ENCODE peak calls at places on chromosomes 7 and 10, in seven cellular contexts. W, K, O, L, S, Z and F are unnamed samples.

GRCh38 chr10:84607523-84607922 is 279.1 kb downstream of the CCSER2 start:
- DNase-seq in O (no peak), W (no peak), K (no peak), L (no peak), S (no peak), Z (no peak), F (no peak)

GRCh38 chr7:12706900-12707536 is 19.6 kb downstream of the ARL4A start:
- DNase-seq in Z (no peak), K (no peak), L (no peak), O (no peak), W (no peak), S (no peak), F (no peak)

GRCh38 chr7:98213874-98214810 is 2.9 kb downstream of the BHLHA15 start:
- DNase-seq in O (no peak), K (peak), S (no peak), Z (peak), L (no peak), W (no peak), F (no peak)

GRCh38 chr10:46035923-46036849 is 5.8 kb upstream of the NCOA4 start:
- DNase-seq in O (no peak), K (no peak), L (no peak), S (no peak), W (no peak), Z (no peak), F (no peak)

GRCh38 chr7:21128418-21128817 is 299.5 kb upstream of the SP4 start:
- DNase-seq in O (no peak), K (no peak), S (no peak), L (no peak), Z (no peak), W (no peak), F (no peak)

GRCh38 chr10:65843203-65843602 is 1082.6 kb upstream of the LRRTM3 start:
- DNase-seq in L (no peak), O (no peak), Z (no peak), W (no peak), S (no peak), K (no peak), F (no peak)

GRCh38 chr7:150727381-150727780 is 9.8 kb upstream of the GIMAP5 start:
- DNase-seq in O (no peak), W (no peak), L (no peak), K (no peak), S (no peak), Z (no peak), F (no peak)

GRCh38 chr10:66629976-66630375 is 295.9 kb upstream of the LRRTM3 start:
- DNase-seq in L (no peak), W (no peak), K (no peak), Z (no peak), S (no peak), O (no peak), F (no peak)

GRCh38 chr10:25105262-25105661 is 69.5 kb upstream of the GPR158 start:
- DNase-seq in W (no peak), S (no peak), Z (no peak), L (no peak), K (no peak), O (no peak), F (no peak)

GRCh38 chr10:29980084-29980483 is 79.3 kb downstream of the JCAD start:
- DNase-seq in K (no peak), Z (no peak), W (no peak), L (no peak), O (no peak), S (no peak), F (no peak)

GRCh38 chr10:12656518-12657142 is 307.3 kb downstream of the CAMK1D start:
- DNase-seq in L (peak), S (no peak), Z (no peak), W (peak), K (no peak), O (no peak), F (peak)

GRCh38 chr10:79046991-79047874 is 21.5 kb upstream of the ZMIZ1 start:
- DNase-seq in O (no peak), Z (peak), S (no peak), L (no peak), W (no peak), K (no peak), F (no peak)

GRCh38 chr7:25726180-25726579 is 425.8 kb upstream of the NFE2L3 start:
- DNase-seq in K (peak), W (no peak), Z (no peak), O (no peak), S (no peak), L (no peak), F (no peak)

GRCh38 chr7:3636131-3636860 is 335.2 kb downstream of the SDK1 start:
- DNase-seq in L (no peak), O (no peak), K (no peak), S (no peak), Z (no peak), W (no peak), F (no peak)

GRCh38 chr7:103821105-103821504 is 168.4 kb downstream of the RELN start:
- DNase-seq in W (no peak), K (peak), S (no peak), L (no peak), O (no peak), Z (no peak), F (no peak)

GRCh38 chr10:7662522-7662921 is 4.2 kb downstream of the ITIH5 start:
- DNase-seq in S (no peak), O (no peak), Z (no peak), L (no peak), W (no peak), K (no peak), F (no peak)

GRCh38 chr7:120996333-120996982 is 7.9 kb downstream of the CPED1 start:
- DNase-seq in K (peak), Z (no peak), O (peak), L (no peak), S (peak), W (no peak), F (peak)

GRCh38 chr7:98520356-98520932 is 96.6 kb upstream of the NPTX2 start:
- DNase-seq in Z (peak), O (no peak), S (no peak), L (peak), W (no peak), K (no peak), F (no peak)

GRCh38 chr10:130254168-130255061 is 118.2 kb downstream of the GLRX3 start:
- DNase-seq in S (no peak), O (no peak), L (no peak), K (no peak), W (no peak), Z (no peak), F (no peak)

GRCh38 chr10:4527281-4527960 is 298.6 kb upstream of the AKR1E2 start:
- DNase-seq in Z (no peak), K (no peak), O (no peak), W (no peak), L (no peak), S (no peak), F (no peak)

GRCh38 chr10:13788701-13789447 is 202.1 kb downstream of the PRPF18 start:
- DNase-seq in W (no peak), O (no peak), Z (no peak), K (no peak), L (no peak), S (no peak), F (no peak)

GRCh38 chr10:100357073-100357858 is 10.2 kb downstream of the SCD start:
- DNase-seq in L (no peak), Z (no peak), S (no peak), K (no peak), W (no peak), O (no peak), F (no peak)

GRCh38 chr7:84294391-84294790 is 99.8 kb upstream of the SEMA3A start:
- DNase-seq in O (no peak), W (no peak), K (no peak), S (no peak), Z (no peak), L (no peak), F (no peak)

GRCh38 chr7:39621261-39621660 is 2.1 kb upstream of the RALA start:
- DNase-seq in L (no peak), Z (no peak), S (no peak), W (no peak), O (no peak), K (no peak), F (peak)

GRCh38 chr10:30185916-30186315 is 126.5 kb upstream of the JCAD start:
- DNase-seq in K (no peak), L (no peak), Z (no peak), W (no peak), S (no peak), O (no peak), F (peak)

GRCh38 chr7:132161231-132161915 is 414.9 kb downstream of the PLXNA4 start:
- DNase-seq in O (no peak), K (no peak), L (no peak), S (no peak), W (no peak), Z (peak), F (no peak)

GRCh38 chr7:108284349-108285017 is 154.3 kb upstream of the LAMB4 start:
- DNase-seq in W (no peak), O (no peak), Z (no peak), S (no peak), L (no peak), K (no peak), F (no peak)

GRCh38 chr7:29482056-29482455 is 81.6 kb upstream of the PRR15 start:
- DNase-seq in O (no peak), L (no peak), Z (no peak), S (no peak), W (no peak), K (no peak), F (no peak)

GRCh38 chr7:3482147-3482921 is 181.3 kb downstream of the SDK1 start:
- DNase-seq in K (peak), O (no peak), L (peak), W (peak), S (no peak), Z (no peak), F (peak)

GRCh38 chr10:11388996-11389395 is 222.5 kb downstream of the USP6NL start:
- DNase-seq in Z (no peak), S (no peak), W (no peak), O (no peak), L (no peak), K (no peak), F (no peak)

GRCh38 chr10:43863859-43864591 is 215.3 kb upstream of the ZNF32 start:
- DNase-seq in S (no peak), W (no peak), K (no peak), Z (no peak), L (no peak), O (no peak), F (peak)

GRCh38 chr7:159370-160270 is 32.8 kb upstream of the FAM20C start:
- DNase-seq in Z (peak), K (no peak), L (no peak), O (no peak), W (no peak), S (no peak), F (no peak)

GRCh38 chr10:131818510-131819234 is 82.1 kb upstream of the PPP2R2D start:
- DNase-seq in S (no peak), O (no peak), L (no peak), Z (no peak), W (no peak), K (peak), F (no peak)

GRCh38 chr10:129946868-129947267 is 17.2 kb downstream of the EBF3 start:
- DNase-seq in W (no peak), O (no peak), Z (no peak), K (no peak), S (no peak), L (no peak), F (no peak)

GRCh38 chr7:16416289-16417282 is 4.8 kb downstream of the CRPPA start:
- DNase-seq in O (no peak), S (no peak), L (no peak), K (no peak), W (no peak), Z (no peak), F (no peak)

GRCh38 chr10:130301026-130301892 is 165.1 kb downstream of the GLRX3 start:
- DNase-seq in W (no peak), O (no peak), Z (peak), L (no peak), S (peak), K (no peak), F (no peak)

GRCh38 chr7:82291931-82292330 is 151.6 kb downstream of the CACNA2D1 start:
- DNase-seq in Z (no peak), K (peak), W (no peak), S (no peak), O (no peak), L (peak), F (no peak)

GRCh38 chr10:6595499-6595898 is 15.4 kb upstream of the PRKCQ start:
- DNase-seq in O (no peak), L (no peak), Z (no peak), W (no peak), S (no peak), K (no peak), F (no peak)

GRCh38 chr10:18474111-18474455 is 177.3 kb downstream of the NSUN6 start:
- DNase-seq in K (no peak), Z (no peak), S (no peak), O (no peak), W (no peak), L (no peak), F (no peak)

GRCh38 chr10:18473424-18474110 is 177.8 kb downstream of the NSUN6 start:
- DNase-seq in S (no peak), W (no peak), L (no peak), K (no peak), Z (no peak), O (peak), F (peak)

GRCh38 chr10:18469125-18469524 is 182.3 kb downstream of the NSUN6 start:
- DNase-seq in L (no peak), W (no peak), O (no peak), Z (no peak), K (no peak), S (no peak), F (no peak)

GRCh38 chr10:18476283-18476682 is 175.1 kb downstream of the NSUN6 start:
- DNase-seq in L (no peak), O (no peak), K (no peak), S (no peak), Z (no peak), W (no peak), F (no peak)

GRCh38 chr10:18472977-18473376 is 178.4 kb downstream of the NSUN6 start:
- DNase-seq in W (no peak), L (no peak), O (no peak), S (no peak), K (peak), Z (no peak), F (no peak)
- H3K4me3 ChIP-seq in W (no peak), L (no peak), O (peak), S (no peak), K (no peak), Z (no peak), F (no peak)

DNA sequence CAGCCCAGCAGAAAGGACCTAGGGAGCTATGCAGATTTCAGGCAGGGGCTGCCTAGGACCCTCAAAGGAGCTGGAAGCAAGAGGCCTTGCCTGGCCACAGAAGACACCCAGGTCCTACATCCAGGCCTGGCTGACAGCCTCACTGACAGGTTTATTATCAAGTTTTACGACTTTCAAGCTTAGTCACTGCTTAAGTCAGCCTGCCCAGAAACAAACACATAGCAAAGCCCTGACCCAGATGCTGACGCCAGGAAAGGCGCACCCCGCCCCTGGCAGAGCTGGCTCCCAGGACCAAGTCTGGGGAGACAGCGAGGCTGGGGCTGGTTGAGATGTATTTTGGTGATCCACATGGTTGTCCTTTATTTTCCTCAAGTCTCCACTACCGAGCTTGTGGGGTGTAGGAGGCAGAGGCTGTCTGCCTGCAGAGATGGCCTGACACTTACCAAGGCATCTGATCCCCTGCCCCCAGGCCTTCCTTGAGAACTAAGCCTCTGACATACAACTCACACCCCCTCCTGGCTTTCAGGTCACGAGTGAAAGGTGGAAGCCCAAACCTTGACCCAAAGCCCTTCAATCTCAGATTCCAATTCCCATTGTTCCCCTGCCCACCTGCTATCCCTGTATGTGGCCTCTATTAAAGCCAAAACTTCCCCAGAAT is 80.7 kb upstream of the EMX2 start:
- DNase-seq in L (peak), Z (no peak), O (peak), W (peak), K (no peak), S (no peak), F (no peak)
- H3K27ac ChIP-seq in L (no peak), Z (no peak), O (peak), W (peak), K (no peak), S (peak), F (no peak)

DNA sequence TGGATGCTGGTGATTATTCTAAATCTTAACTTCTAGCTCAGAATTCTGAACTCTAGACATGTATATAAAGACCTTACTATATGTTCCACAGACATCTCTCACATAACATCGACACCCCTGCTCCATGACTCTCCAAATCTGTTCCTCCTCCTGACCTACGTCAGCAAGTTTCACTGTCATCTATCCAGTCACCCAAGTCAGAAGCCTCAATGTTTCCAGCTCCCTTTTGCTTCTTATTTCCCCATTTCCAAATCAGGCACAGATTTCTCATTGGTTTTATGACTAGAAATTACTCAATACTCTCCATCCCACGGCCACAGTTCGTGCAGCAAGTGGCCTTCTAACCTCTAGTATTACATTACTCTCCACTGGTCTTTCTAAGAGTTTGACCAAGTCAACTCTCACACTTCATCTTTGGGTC is 28.5 kb downstream of the EPC1 start:
- DNase-seq in S (no peak), L (no peak), W (no peak), K (no peak), O (no peak), Z (no peak), F (no peak)
- H3K4me3 ChIP-seq in S (no peak), L (no peak), W (no peak), K (no peak), O (no peak), Z (no peak), F (no peak)

GRCh38 chr10:109698888-109699685 is 224.2 kb downstream of the XPNPEP1 start:
- DNase-seq in Z (no peak), S (no peak), K (no peak), W (no peak), L (no peak), O (no peak), F (no peak)
- H3K27ac ChIP-seq in Z (no peak), S (no peak), K (no peak), W (no peak), L (no peak), O (no peak), F (no peak)

GRCh38 chr7:47734287-47734948 is 152.5 kb upstream of the TNS3 start:
- DNase-seq in O (no peak), S (no peak), W (no peak), Z (no peak), L (no peak), K (no peak), F (no peak)

GRCh38 chr7:47726047-47726726 is 144.3 kb upstream of the TNS3 start:
- DNase-seq in K (no peak), W (no peak), Z (no peak), O (no peak), S (no peak), L (no peak), F (no peak)

GRCh38 chr7:47734949-47735291 is 153.0 kb upstream of the TNS3 start:
- DNase-seq in L (no peak), K (no peak), S (no peak), O (no peak), W (no peak), Z (no peak), F (no peak)

GRCh38 chr7:47725031-47725780 is 143.3 kb upstream of the TNS3 start:
- DNase-seq in K (no peak), Z (no peak), O (no peak), W (no peak), S (no peak), L (no peak), F (no peak)

GRCh38 chr7:47730135-47730534 is 148.2 kb upstream of the TNS3 start:
- DNase-seq in W (no peak), K (no peak), L (no peak), O (no peak), Z (no peak), S (no peak), F (no peak)
- H3K4me3 ChIP-seq in W (no peak), K (no peak), L (no peak), O (no peak), Z (no peak), S (no peak), F (no peak)

GRCh38 chr10:102645741-102646609 is 1.7 kb downstream of the TRIM8 start:
- DNase-seq in W (peak), K (peak), S (peak), Z (peak), O (peak), L (peak), F (peak)

GRCh38 chr10:102646610-102647432 is 2.5 kb downstream of the TRIM8 start:
- DNase-seq in K (no peak), L (peak), S (no peak), O (no peak), W (no peak), Z (peak), F (no peak)

GRCh38 chr10:102644066-102644645 is at the start of gene TRIM8:
- DNase-seq in L (no peak), S (no peak), Z (peak), O (no peak), W (no peak), K (peak), F (no peak)

GRCh38 chr10:102644646-102645387 is 538 bp downstream of the TRIM8 start:
- DNase-seq in S (peak), W (peak), K (peak), Z (peak), O (no peak), L (peak), F (no peak)

GRCh38 chr10:102645388-102645740 is 1.1 kb downstream of the TRIM8 start:
- DNase-seq in O (peak), S (no peak), Z (peak), W (peak), L (peak), K (peak), F (no peak)
- H3K27ac ChIP-seq in O (peak), S (peak), Z (peak), W (peak), L (peak), K (peak), F (peak)

GRCh38 chr7:114047889-114048288 is 129.1 kb upstream of the PPP1R3A start:
- DNase-seq in K (no peak), L (no peak), S (no peak), Z (no peak), W (peak), O (no peak), F (peak)
- H3K4me3 ChIP-seq in K (no peak), L (peak), S (no peak), Z (no peak), W (peak), O (peak), F (no peak)

GRCh38 chr7:155764432-155764798 is 47.8 kb downstream of the SHH start:
- DNase-seq in K (peak), W (no peak), S (no peak), Z (no peak), O (no peak), L (no peak), F (no peak)
- H3K27ac ChIP-seq in K (no peak), W (no peak), S (no peak), Z (no peak), O (no peak), L (no peak), F (no peak)

GRCh38 chr10:23192396-23192740 is 256 bp downstream of the PTF1A start:
- DNase-seq in S (no peak), W (no peak), O (no peak), Z (no peak), L (no peak), K (no peak), F (no peak)

GRCh38 chr10:23189024-23189423 is 3.1 kb upstream of the PTF1A start:
- DNase-seq in Z (no peak), L (no peak), S (no peak), W (no peak), O (no peak), K (no peak), F (no peak)

GRCh38 chr10:23192741-23193434 is 776 bp downstream of the PTF1A start:
- DNase-seq in W (no peak), K (no peak), S (no peak), Z (no peak), O (no peak), L (no peak), F (no peak)

GRCh38 chr10:23191764-23192395 is at the start of gene PTF1A:
- DNase-seq in L (no peak), K (no peak), O (no peak), Z (no peak), W (no peak), S (no peak), F (no peak)

GRCh38 chr10:23190872-23191763 is 994 bp upstream of the PTF1A start:
- DNase-seq in Z (no peak), K (no peak), L (no peak), O (no peak), S (no peak), W (no peak), F (no peak)
- H3K4me3 ChIP-seq in Z (no peak), K (no peak), L (no peak), O (no peak), S (no peak), W (no peak), F (no peak)

GRCh38 chr7:69889338-69890080 is 291.2 kb downstream of the AUTS2 start:
- DNase-seq in K (no peak), S (no peak), Z (no peak), O (no peak), W (no peak), L (no peak), F (no peak)
- H3K27ac ChIP-seq in K (no peak), S (no peak), Z (no peak), O (no peak), W (no peak), L (no peak), F (no peak)